ENCODE peak calls at places on chromosomes 6 and 20, in seven cellular contexts. One of them, this sample, is unnamed.

GRCh38 chr6:16901777-16902176 is 140.5 kb upstream of the ATXN1 start:
- DNase-seq in MCF 10A: peak; percentile 86
- DNase-seq in EL: peak; percentile 63
- DNase-seq in left ventricle myocardium superior: peak; percentile 66
- DNase-seq in dorsolateral prefrontal cortex: peak; percentile 62
- DNase-seq in activated T-helper 1 cell treated with anti-CD3 and anti-CD28 coated beads, Interleukin-2, amount 50 U/mL, for 16 hours: no peak
- DNase-seq in retina: no peak
- DNase-seq in this sample: no peak

GRCh38 chr6:43943781-43944250 is 173.8 kb downstream of the VEGFA start:
- DNase-seq in EL: no peak
- DNase-seq in MCF 10A: peak; percentile 11
- DNase-seq in left ventricle myocardium superior: no peak
- DNase-seq in dorsolateral prefrontal cortex: no peak
- DNase-seq in retina: no peak
- DNase-seq in activated T-helper 1 cell treated with anti-CD3 and anti-CD28 coated beads, Interleukin-2, amount 50 U/mL, for 16 hours: no peak
- DNase-seq in this sample: no peak

GRCh38 chr6:49001856-49002255 is 461.2 kb downstream of the MMUT start:
- DNase-seq in EL: peak; percentile 32
- DNase-seq in activated T-helper 1 cell treated with anti-CD3 and anti-CD28 coated beads, Interleukin-2, amount 50 U/mL, for 16 hours: no peak
- DNase-seq in MCF 10A: peak; percentile 33
- DNase-seq in dorsolateral prefrontal cortex: no peak
- DNase-seq in retina: no peak
- DNase-seq in left ventricle myocardium superior: no peak
- DNase-seq in this sample: no peak

GRCh38 chr6:105494688-105495087 is 91.8 kb upstream of the PREP start:
- DNase-seq in dorsolateral prefrontal cortex: no peak
- DNase-seq in MCF 10A: no peak
- DNase-seq in left ventricle myocardium superior: no peak
- DNase-seq in activated T-helper 1 cell treated with anti-CD3 and anti-CD28 coated beads, Interleukin-2, amount 50 U/mL, for 16 hours: no peak
- DNase-seq in EL: no peak
- DNase-seq in retina: no peak
- DNase-seq in this sample: no peak

GRCh38 chr6:158610319-158610968 is 34.1 kb downstream of the DYNLT1 start:
- DNase-seq in EL: peak; percentile 12
- DNase-seq in dorsolateral prefrontal cortex: no peak
- DNase-seq in retina: no peak
- DNase-seq in MCF 10A: no peak
- DNase-seq in left ventricle myocardium superior: no peak
- DNase-seq in activated T-helper 1 cell treated with anti-CD3 and anti-CD28 coated beads, Interleukin-2, amount 50 U/mL, for 16 hours: no peak
- DNase-seq in this sample: no peak

GRCh38 chr6:82568290-82568993 is 204.8 kb downstream of the TPBG start:
- DNase-seq in retina: no peak
- DNase-seq in left ventricle myocardium superior: no peak
- DNase-seq in activated T-helper 1 cell treated with anti-CD3 and anti-CD28 coated beads, Interleukin-2, amount 50 U/mL, for 16 hours: no peak
- DNase-seq in EL: no peak
- DNase-seq in dorsolateral prefrontal cortex: peak; percentile 33
- DNase-seq in MCF 10A: no peak
- DNase-seq in this sample: no peak

GRCh38 chr6:112879920-112880413 is 532.8 kb downstream of the RFPL4B start:
- DNase-seq in left ventricle myocardium superior: peak; percentile 31
- DNase-seq in dorsolateral prefrontal cortex: peak; percentile 28
- DNase-seq in MCF 10A: no peak
- DNase-seq in activated T-helper 1 cell treated with anti-CD3 and anti-CD28 coated beads, Interleukin-2, amount 50 U/mL, for 16 hours: no peak
- DNase-seq in EL: no peak
- DNase-seq in retina: no peak
- DNase-seq in this sample: no peak

GRCh38 chr6:77368660-77369313 is 94.5 kb downstream of the HTR1B start:
- DNase-seq in retina: peak; percentile 5
- DNase-seq in left ventricle myocardium superior: peak; percentile 73
- DNase-seq in dorsolateral prefrontal cortex: no peak
- DNase-seq in EL: peak; percentile 72
- DNase-seq in MCF 10A: peak; percentile 61
- DNase-seq in activated T-helper 1 cell treated with anti-CD3 and anti-CD28 coated beads, Interleukin-2, amount 50 U/mL, for 16 hours: no peak
- DNase-seq in this sample: no peak

GRCh38 chr20:14360386-14360785 is 23.0 kb upstream of the FLRT3 start:
- DNase-seq in retina: no peak
- DNase-seq in dorsolateral prefrontal cortex: no peak
- DNase-seq in MCF 10A: no peak
- DNase-seq in left ventricle myocardium superior: no peak
- DNase-seq in EL: no peak
- DNase-seq in activated T-helper 1 cell treated with anti-CD3 and anti-CD28 coated beads, Interleukin-2, amount 50 U/mL, for 16 hours: no peak
- DNase-seq in this sample: no peak

GRCh38 chr6:126661646-126662045 is 321.7 kb downstream of the CENPW start:
- DNase-seq in dorsolateral prefrontal cortex: no peak
- DNase-seq in EL: peak; percentile 77
- DNase-seq in retina: no peak
- DNase-seq in activated T-helper 1 cell treated with anti-CD3 and anti-CD28 coated beads, Interleukin-2, amount 50 U/mL, for 16 hours: no peak
- DNase-seq in left ventricle myocardium superior: no peak
- DNase-seq in MCF 10A: peak; percentile 10
- DNase-seq in this sample: no peak

GRCh38 chr6:49913656-49914055 is 47.3 kb upstream of the CRISP1 start:
- DNase-seq in left ventricle myocardium superior: no peak
- DNase-seq in EL: no peak
- DNase-seq in MCF 10A: no peak
- DNase-seq in retina: no peak
- DNase-seq in dorsolateral prefrontal cortex: no peak
- DNase-seq in activated T-helper 1 cell treated with anti-CD3 and anti-CD28 coated beads, Interleukin-2, amount 50 U/mL, for 16 hours: no peak
- DNase-seq in this sample: no peak

GRCh38 chr6:150214310-150214709 is 71.5 kb downstream of the PPP1R14C start:
- DNase-seq in MCF 10A: no peak
- DNase-seq in dorsolateral prefrontal cortex: no peak
- DNase-seq in activated T-helper 1 cell treated with anti-CD3 and anti-CD28 coated beads, Interleukin-2, amount 50 U/mL, for 16 hours: no peak
- DNase-seq in EL: no peak
- DNase-seq in left ventricle myocardium superior: no peak
- DNase-seq in retina: no peak
- DNase-seq in this sample: no peak

GRCh38 chr20:16617056-16617455 is 43.8 kb upstream of the KIF16B start:
- DNase-seq in dorsolateral prefrontal cortex: no peak
- DNase-seq in EL: no peak
- DNase-seq in retina: no peak
- DNase-seq in activated T-helper 1 cell treated with anti-CD3 and anti-CD28 coated beads, Interleukin-2, amount 50 U/mL, for 16 hours: no peak
- DNase-seq in MCF 10A: no peak
- DNase-seq in left ventricle myocardium superior: no peak
- DNase-seq in this sample: no peak

GRCh38 chr6:130032758-130033323 is 14.5 kb downstream of the L3MBTL3 start:
- DNase-seq in MCF 10A: no peak
- DNase-seq in activated T-helper 1 cell treated with anti-CD3 and anti-CD28 coated beads, Interleukin-2, amount 50 U/mL, for 16 hours: no peak
- DNase-seq in EL: no peak
- DNase-seq in left ventricle myocardium superior: no peak
- DNase-seq in dorsolateral prefrontal cortex: no peak
- DNase-seq in retina: no peak
- DNase-seq in this sample: no peak

GRCh38 chr6:70884074-70884983 is 72.5 kb downstream of the B3GAT2 start:
- DNase-seq in left ventricle myocardium superior: peak; percentile 62
- DNase-seq in dorsolateral prefrontal cortex: peak; percentile 47
- DNase-seq in EL: peak; percentile 61
- DNase-seq in MCF 10A: peak; percentile 68
- DNase-seq in activated T-helper 1 cell treated with anti-CD3 and anti-CD28 coated beads, Interleukin-2, amount 50 U/mL, for 16 hours: no peak
- DNase-seq in retina: peak; percentile 83
- DNase-seq in this sample: peak; percentile 33

GRCh38 chr6:156175971-156176421 is 601.2 kb upstream of the ARID1B start:
- DNase-seq in MCF 10A: peak; percentile 21
- DNase-seq in dorsolateral prefrontal cortex: peak; percentile 45
- DNase-seq in left ventricle myocardium superior: peak; percentile 45
- DNase-seq in EL: no peak
- DNase-seq in retina: peak; percentile 71
- DNase-seq in activated T-helper 1 cell treated with anti-CD3 and anti-CD28 coated beads, Interleukin-2, amount 50 U/mL, for 16 hours: no peak
- DNase-seq in this sample: no peak

GRCh38 chr6:79066828-79067227 is 11.2 kb downstream of the PHIP start:
- DNase-seq in dorsolateral prefrontal cortex: no peak
- DNase-seq in activated T-helper 1 cell treated with anti-CD3 and anti-CD28 coated beads, Interleukin-2, amount 50 U/mL, for 16 hours: no peak
- DNase-seq in left ventricle myocardium superior: no peak
- DNase-seq in retina: no peak
- DNase-seq in MCF 10A: no peak
- DNase-seq in EL: no peak
- DNase-seq in this sample: no peak

This sample was measured in activated CD4-positive, CD25-positive, alpha-beta regulatory T cell treated with anti-CD3 and anti-CD28 coated beads, Interleukin-2, amount 50 U/mL, for 16 hours.